ENCODE peak calls at places on chromosomes 5 and 9, in six cellular contexts. U is IMR-90, K is H9, V is trophoblast cell, R is mesendoderm, M is mesenchymal stem cell. J is an unnamed sample.

GRCh38 chr9:69785757-69786156 is 25.9 kb upstream of the PTAR1 start:
- DNase-seq in U (peak), K (no peak), V (no peak), R (peak), M (peak), J (no peak)

GRCh38 chr9:4226331-4227250 is 73.3 kb downstream of the GLIS3 start:
- DNase-seq in U (peak), K (peak), V (no peak), R (peak), M (peak), J (no peak)

GRCh38 chr9:114269023-114269422 is 53.9 kb upstream of the ORM1 start:
- DNase-seq in U (no peak), K (no peak), V (no peak), R (no peak), M (no peak), J (no peak)

GRCh38 chr9:88694625-88695024 is 159.6 kb downstream of the NXNL2 start:
- DNase-seq in U (peak), K (no peak), V (no peak), R (no peak), M (peak), J (no peak)

GRCh38 chr5:164277720-164278119 is 772.3 kb downstream of the MAT2B start:
- DNase-seq in U (peak), K (no peak), V (no peak), R (no peak), M (peak), J (no peak)

GRCh38 chr9:87516222-87516930 is 18.7 kb downstream of the DAPK1 start:
- DNase-seq in U (no peak), K (no peak), V (peak), R (peak), M (peak), J (no peak)

GRCh38 chr9:16063241-16063591 is 510.4 kb downstream of the CCDC171 start:
- DNase-seq in U (no peak), K (no peak), V (no peak), R (no peak), M (no peak), J (no peak)

GRCh38 chr5:169165052-169165451 is 135.9 kb downstream of the SLIT3 start:
- DNase-seq in U (no peak), K (no peak), V (no peak), R (no peak), M (no peak), J (no peak)

GRCh38 chr9:69181908-69182353 is 7.9 kb downstream of the TJP2 start:
- DNase-seq in U (peak), K (no peak), V (no peak), R (no peak), M (peak), J (no peak)

GRCh38 chr5:1998348-1998669 is 115.6 kb upstream of the IRX4 start:
- DNase-seq in U (no peak), K (no peak), V (no peak), R (no peak), M (no peak), J (no peak)

GRCh38 chr5:120152472-120152871 is 311.6 kb upstream of the PRR16 start:
- DNase-seq in U (peak), K (no peak), V (peak), R (no peak), M (peak), J (no peak)

GRCh38 chr5:135203593-135204036 is 169.6 kb upstream of the PITX1 start:
- DNase-seq in U (no peak), K (no peak), V (no peak), R (peak), M (peak), J (no peak)

GRCh38 chr9:4550777-4551476 is 60.7 kb downstream of the SLC1A1 start:
- DNase-seq in U (peak), K (no peak), V (no peak), R (no peak), M (peak), J (no peak)

GRCh38 chr5:116361979-116362577 is 212.5 kb downstream of the SEMA6A start:
- DNase-seq in U (no peak), K (no peak), V (no peak), R (no peak), M (no peak), J (no peak)

GRCh38 chr9:13264788-13265187 is 14.7 kb downstream of the MPDZ start:
- DNase-seq in U (no peak), K (no peak), V (peak), R (no peak), M (no peak), J (no peak)

GRCh38 chr5:120396186-120396585 is 67.9 kb upstream of the PRR16 start:
- DNase-seq in U (peak), K (no peak), V (no peak), R (no peak), M (peak), J (no peak)

GRCh38 chr9:137083418-137084004 is 3.3 kb upstream of the MAN1B1 start:
- DNase-seq in U (peak), K (peak), V (peak), R (peak), M (peak), J (no peak)

GRCh38 chr9:12775963-12776774 is 1.3 kb downstream of the LURAP1L start:
- DNase-seq in U (peak), K (peak), V (peak), R (peak), M (peak), J (peak)

GRCh38 chr5:97044057-97044456 is 98.4 kb downstream of the LIX1 start:
- DNase-seq in U (peak), K (peak), V (peak), R (peak), M (peak), J (no peak)

GRCh38 chr5:54249210-54250028 is 61.0 kb downstream of the ARL15 start:
- DNase-seq in U (peak), K (no peak), V (no peak), R (peak), M (peak), J (no peak)

GRCh38 chr9:105698348-105698747 is 4.0 kb downstream of the TMEM38B start:
- DNase-seq in U (no peak), K (no peak), V (no peak), R (no peak), M (no peak), J (no peak)

GRCh38 chr5:135453613-135454012 is 1.5 kb upstream of the TIFAB start:
- DNase-seq in U (no peak), K (no peak), V (no peak), R (no peak), M (no peak), J (no peak)

GRCh38 chr5:153745778-153746420 is 255.4 kb downstream of the GRIA1 start:
- DNase-seq in U (no peak), K (no peak), V (no peak), R (no peak), M (no peak), J (no peak)

GRCh38 chr5:104355350-104355749 is 792.8 kb upstream of the NUDT12 start:
- DNase-seq in U (no peak), K (no peak), V (no peak), R (no peak), M (no peak), J (no peak)

GRCh38 chr5:66142417-66142816 is 1.7 kb upstream of the SREK1 start:
- DNase-seq in U (no peak), K (no peak), V (no peak), R (no peak), M (no peak), J (no peak)

GRCh38 chr5:66144799-66145390 is 795 bp downstream of the SREK1 start:
- DNase-seq in U (no peak), K (no peak), V (peak), R (no peak), M (no peak), J (no peak)

GRCh38 chr5:66143473-66144073 is 527 bp upstream of the SREK1 start:
- DNase-seq in U (no peak), K (no peak), V (no peak), R (peak), M (no peak), J (no peak)

GRCh38 chr5:66144074-66144798 is at the start of gene SREK1:
- DNase-seq in U (peak), K (peak), V (peak), R (peak), M (peak), J (peak)

DNA sequence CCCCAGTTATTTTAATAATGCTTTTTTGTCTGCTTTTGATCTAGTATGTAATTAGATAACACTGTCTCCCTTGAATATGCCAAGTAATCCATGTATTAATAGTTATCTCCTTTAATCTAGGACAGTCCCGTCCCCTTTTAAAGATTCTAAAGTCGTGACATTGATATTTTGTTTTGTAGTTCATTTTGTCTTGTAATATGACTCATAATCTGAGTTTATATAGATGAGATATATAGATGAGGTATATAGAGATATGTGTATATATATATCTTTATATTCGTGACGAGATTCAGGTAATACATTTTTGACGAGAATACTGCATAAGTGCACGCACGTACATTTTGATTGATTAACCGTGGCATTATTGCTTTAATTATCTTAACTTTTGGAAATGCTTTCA is 1.6 kb downstream of the SREK1 start:
- DNase-seq in U (no peak), K (no peak), V (no peak), R (no peak), M (no peak), J (no peak)
- H3K23ac ChIP-seq in U (no peak), K (no peak), V (no peak), R (no peak), M (no peak), J (no peak)

DNA sequence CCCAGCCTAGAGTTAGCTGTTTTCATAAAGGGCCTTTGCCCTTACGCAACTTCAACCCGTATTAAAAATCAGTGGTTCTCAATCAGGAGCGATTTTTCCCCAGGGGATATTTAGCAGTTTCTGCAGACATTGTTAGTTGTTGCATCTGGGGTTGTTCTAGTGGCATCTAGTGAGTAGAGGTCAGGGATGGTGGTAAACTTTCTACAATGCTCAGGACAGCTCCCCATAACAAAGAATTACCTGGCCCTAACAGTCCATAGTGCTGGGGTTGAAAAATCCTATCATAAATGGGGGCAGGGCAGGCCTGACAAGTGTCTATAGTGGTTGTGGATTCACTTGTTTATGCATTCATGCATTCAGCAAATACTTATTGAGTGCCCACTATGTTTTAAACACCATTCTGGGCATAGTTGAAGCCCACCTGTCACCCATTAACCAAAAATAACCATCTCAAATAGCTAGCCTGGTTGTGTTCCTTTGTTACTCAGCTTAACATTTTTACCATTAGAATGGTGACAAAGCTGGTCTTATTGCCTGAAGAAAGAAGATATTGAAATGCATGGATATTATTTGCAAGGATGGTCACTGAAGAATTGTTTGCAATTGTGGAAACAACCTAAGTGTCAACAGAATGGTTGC is 15.9 kb upstream of the FGF1 start:
- DNase-seq in U (no peak), K (no peak), V (no peak), R (no peak), M (no peak), J (no peak)
- H2BK120ac ChIP-seq in U (no peak), K (no peak), V (no peak), R (no peak), M (no peak), J (no peak)

GRCh38 chr9:131674425-131675421 is 65.2 kb downstream of the RAPGEF1 start:
- DNase-seq in U (no peak), K (no peak), V (peak), R (no peak), M (no peak), J (no peak)
- H3K9ac ChIP-seq in U (no peak), K (no peak), V (no peak), R (no peak), M (no peak), J (peak)

DNA sequence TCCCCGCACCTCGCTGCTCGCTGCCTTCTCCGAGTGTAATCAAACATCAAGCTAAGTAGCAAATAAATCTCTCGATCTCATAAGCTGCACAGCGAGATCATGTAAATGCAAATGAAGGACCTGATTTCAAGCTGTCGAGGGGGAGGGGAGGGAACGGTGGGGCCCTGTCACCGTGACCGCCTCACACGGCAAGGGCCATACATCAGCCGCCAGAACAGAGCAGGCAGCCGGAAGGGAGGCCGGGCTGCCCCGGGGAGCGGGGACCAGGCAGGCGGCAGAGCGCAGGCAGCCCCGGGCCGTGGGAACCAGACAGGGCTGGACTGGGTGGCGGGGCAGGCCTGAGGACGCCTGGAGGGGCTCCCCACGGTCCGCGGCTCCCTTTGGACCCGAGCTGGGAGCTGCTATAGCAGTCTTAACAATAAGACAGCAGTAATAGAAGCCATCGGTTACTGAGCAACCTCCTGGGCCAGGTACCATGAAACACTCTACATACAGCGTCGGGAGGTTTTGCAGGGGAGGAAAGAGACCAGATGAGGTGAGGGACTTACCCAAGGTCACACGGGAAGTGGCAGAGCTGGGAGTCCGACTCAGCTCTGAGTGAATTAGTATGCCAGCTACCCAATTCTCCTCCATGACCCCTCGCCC is 76.8 kb downstream of the CFAP77 start:
- DNase-seq in U (no peak), K (no peak), V (no peak), R (no peak), M (no peak), J (no peak)
- H3K23ac ChIP-seq in U (no peak), K (no peak), V (no peak), R (no peak), M (no peak), J (no peak)

GRCh38 chr5:6962256-6962655 is 249.0 kb downstream of the TENT4A start:
- DNase-seq in U (no peak), K (no peak), V (no peak), R (peak), M (no peak), J (no peak)
- H2BK120ac ChIP-seq in U (no peak), K (no peak), V (no peak), R (no peak), M (no peak), J (no peak)

GRCh38 chr9:135647897-135648296 is 8.6 kb upstream of the GLT6D1 start:
- DNase-seq in U (no peak), K (peak), V (no peak), R (peak), M (no peak), J (no peak)
- H3K9ac ChIP-seq in U (no peak), K (no peak), V (no peak), R (no peak), M (no peak), J (no peak)

GRCh38 chr9:96026655-96027213 is 151.2 kb downstream of the ERCC6L2 start:
- DNase-seq in U (no peak), K (no peak), V (no peak), R (no peak), M (no peak), J (no peak)
- H3K23ac ChIP-seq in U (no peak), K (no peak), V (no peak), R (peak), M (no peak), J (peak)

GRCh38 chr5:142295084-142295758 is 29.6 kb downstream of the SPRY4 start:
- DNase-seq in U (peak), K (peak), V (no peak), R (peak), M (peak), J (no peak)
- H2BK120ac ChIP-seq in U (peak), K (no peak), V (peak), R (peak), M (peak), J (no peak)

GRCh38 chr5:139141410-139141809 is 56.8 kb downstream of the SIL1 start:
- DNase-seq in U (no peak), K (no peak), V (no peak), R (no peak), M (no peak), J (no peak)
- H3K9ac ChIP-seq in U (no peak), K (no peak), V (no peak), R (no peak), M (peak), J (no peak)

GRCh38 chr5:147878066-147878748 is at the start of gene SCGB3A2:
- DNase-seq in U (no peak), K (no peak), V (no peak), R (no peak), M (no peak), J (no peak)

GRCh38 chr5:147876141-147876540 is 2.4 kb upstream of the SCGB3A2 start:
- DNase-seq in U (no peak), K (no peak), V (no peak), R (no peak), M (no peak), J (no peak)

GRCh38 chr5:147876626-147877025 is 1.9 kb upstream of the SCGB3A2 start:
- DNase-seq in U (no peak), K (no peak), V (no peak), R (no peak), M (no peak), J (no peak)

GRCh38 chr5:147879784-147880183 is 1.3 kb downstream of the SCGB3A2 start:
- DNase-seq in U (no peak), K (no peak), V (no peak), R (no peak), M (no peak), J (no peak)

GRCh38 chr5:147874910-147875367 is 3.6 kb upstream of the SCGB3A2 start:
- DNase-seq in U (no peak), K (peak), V (no peak), R (peak), M (no peak), J (no peak)
- H3K23ac ChIP-seq in U (no peak), K (no peak), V (no peak), R (no peak), M (no peak), J (no peak)